ENCODE peak calls at places on chromosome 15, in four cellular contexts. O is NCI-H1105, B is mucosa of descending colon, E is BE2C. Y is an unnamed sample.

GRCh38 chr15:68620721-68621528 is 42.1 kb downstream of the CORO2B start:
- DNase-seq in B (peak; percentile 66), E (peak; percentile 85), O (peak; percentile 96), Y (no peak)

GRCh38 chr15:69612112-69612511 is 159.5 kb downstream of the RPLP1 start:
- DNase-seq in O (peak; percentile 96), B (no peak), E (no peak), Y (no peak)

GRCh38 chr15:40955930-40956542 is 2.8 kb downstream of the CHAC1 start:
- DNase-seq in E (no peak), O (no peak), B (no peak), Y (no peak)

GRCh38 chr15:40306908-40307307 is 827 bp downstream of the PLCB2 start:
- DNase-seq in E (no peak), O (no peak), B (no peak), Y (no peak)

GRCh38 chr15:75051161-75051560 is 27.8 kb downstream of the PPCDC start:
- DNase-seq in B (no peak), E (peak; percentile 46), O (no peak), Y (peak; percentile 22)

GRCh38 chr15:101614761-101615160 is 37.4 kb downstream of the TM2D3 start:
- DNase-seq in O (no peak), E (no peak), B (no peak), Y (no peak)

GRCh38 chr15:29871401-29871800 is 49.1 kb upstream of the TJP1 start:
- DNase-seq in B (peak; percentile 5), E (no peak), O (no peak), Y (no peak)

GRCh38 chr15:63362196-63362595 is 19.4 kb downstream of the CA12 start:
- DNase-seq in O (no peak), B (peak; percentile 76), E (peak; percentile 88), Y (no peak)

GRCh38 chr15:28876131-28876844 is 9.5 kb upstream of the APBA2 start:
- DNase-seq in B (no peak), E (no peak), O (no peak), Y (no peak)

GRCh38 chr15:75158402-75158801 is 43.3 kb upstream of the C15orf39 start:
- DNase-seq in B (no peak), E (no peak), O (no peak), Y (no peak)

GRCh38 chr15:85858586-85859375 is 64.1 kb upstream of the KLHL25 start:
- DNase-seq in B (peak; percentile 81), O (peak; percentile 61), E (peak; percentile 80), Y (peak; percentile 78)

GRCh38 chr15:67550522-67550921 is 8.0 kb downstream of the MAP2K5 start:
- DNase-seq in O (no peak), B (no peak), E (no peak), Y (no peak)

Y was measured in SK-N-DZ.